ENCODE peak calls at places on chromosome 10, in nine cellular contexts. P, Z, X, L, U, Q, K, H and O are unnamed samples. For H3K4me1, the result is how much of the 10 kb centered on the place peaks cover.

GRCh38 chr10:24427678-24428409 is 218.9 kb downstream of the KIAA1217 start:
- DNase-seq in P (no peak), Z (no peak), X (no peak), L (peak), U (no peak), Q (no peak), K (no peak), H (no peak), O (no peak)

GRCh38 chr10:8913720-8914119 is 859.2 kb downstream of the GATA3 start:
- DNase-seq in P (no peak), Z (no peak), X (no peak), L (no peak), U (no peak), Q (peak), K (no peak), H (no peak), O (no peak)

GRCh38 chr10:44033008-44033407 is 351.9 kb downstream of the CXCL12 start:
- DNase-seq in P (no peak), Z (no peak), X (no peak), L (no peak), U (no peak), Q (no peak), K (no peak), H (no peak), O (no peak)

GRCh38 chr10:132687893-132688579 is 97.9 kb downstream of the NKX6-2 start:
- DNase-seq in P (peak), Z (peak), X (no peak), L (no peak), U (peak), Q (no peak), K (no peak), H (no peak), O (no peak)

GRCh38 chr10:14652816-14653215 is 121.9 kb downstream of the FAM107B start:
- DNase-seq in P (no peak), Z (no peak), X (no peak), L (no peak), U (no peak), Q (no peak), K (no peak), H (no peak), O (no peak)

GRCh38 chr10:8510471-8510870 is 456.0 kb downstream of the GATA3 start:
- DNase-seq in P (no peak), Z (no peak), X (no peak), L (no peak), U (no peak), Q (no peak), K (peak), H (no peak), O (no peak)

GRCh38 chr10:73857446-73857845 is 16.9 kb downstream of the CAMK2G start:
- DNase-seq in P (no peak), Z (no peak), X (no peak), L (no peak), U (no peak), Q (no peak), K (no peak), H (no peak), O (no peak)

GRCh38 chr10:86312701-86313270 is 53.8 kb downstream of the GRID1 start:
- DNase-seq in P (no peak), Z (no peak), X (no peak), L (no peak), U (peak), Q (no peak), K (peak), H (no peak), O (no peak)

GRCh38 chr10:77566914-77567566 is 70.6 kb downstream of the KCNMA1 start:
- DNase-seq in P (peak), Z (no peak), X (no peak), L (no peak), U (peak), Q (no peak), K (no peak), H (no peak), O (no peak)

GRCh38 chr10:22850541-22850940 is 77.3 kb upstream of the ARMC3 start:
- DNase-seq in P (no peak), Z (no peak), X (no peak), L (no peak), U (no peak), Q (no peak), K (no peak), H (no peak), O (no peak)

GRCh38 chr10:522350-522749 is 167.1 kb downstream of the DIP2C start:
- DNase-seq in P (no peak), Z (no peak), X (no peak), L (no peak), U (peak), Q (no peak), K (no peak), H (no peak), O (no peak)

GRCh38 chr10:66746246-66746645 is 179.6 kb upstream of the LRRTM3 start:
- DNase-seq in P (no peak), Z (no peak), X (no peak), L (no peak), U (no peak), Q (no peak), K (no peak), H (no peak), O (no peak)

GRCh38 chr10:45308707-45309106 is 6.7 kb downstream of the OR13A1 start:
- DNase-seq in P (no peak), Z (no peak), X (no peak), L (no peak), U (no peak), Q (peak), K (peak), H (no peak), O (peak)

GRCh38 chr10:24456319-24456718 is 247.4 kb downstream of the KIAA1217 start:
- DNase-seq in P (no peak), Z (no peak), X (no peak), L (no peak), U (no peak), Q (peak), K (no peak), H (no peak), O (no peak)

GRCh38 chr10:95818663-95819062 is 62.7 kb downstream of the ENTPD1 start:
- DNase-seq in P (no peak), Z (no peak), X (peak), L (no peak), U (no peak), Q (no peak), K (no peak), H (no peak), O (no peak)

GRCh38 chr10:103838095-103838395 is 17.3 kb downstream of the SH3PXD2A start:
- DNase-seq in P (no peak), Z (no peak), X (no peak), L (no peak), U (no peak), Q (no peak), K (no peak), H (no peak), O (no peak)
- H3K4me1 ChIP-seq in P (half or more), Z (under half), X (half or more), L (under half), U (half or more), Q (half or more), K (under half), H (half or more), O (under half)

GRCh38 chr10:5468262-5469106 is 30.9 kb downstream of the CALML5 start:
- DNase-seq in P (no peak), Z (no peak), X (no peak), L (no peak), U (no peak), Q (no peak), K (no peak), H (no peak), O (no peak)
- H3K4me1 ChIP-seq in P (under half), Z (under half), X (under half), L (under half), U (under half), Q (under half), K (under half), H (under half), O (under half)

DNA sequence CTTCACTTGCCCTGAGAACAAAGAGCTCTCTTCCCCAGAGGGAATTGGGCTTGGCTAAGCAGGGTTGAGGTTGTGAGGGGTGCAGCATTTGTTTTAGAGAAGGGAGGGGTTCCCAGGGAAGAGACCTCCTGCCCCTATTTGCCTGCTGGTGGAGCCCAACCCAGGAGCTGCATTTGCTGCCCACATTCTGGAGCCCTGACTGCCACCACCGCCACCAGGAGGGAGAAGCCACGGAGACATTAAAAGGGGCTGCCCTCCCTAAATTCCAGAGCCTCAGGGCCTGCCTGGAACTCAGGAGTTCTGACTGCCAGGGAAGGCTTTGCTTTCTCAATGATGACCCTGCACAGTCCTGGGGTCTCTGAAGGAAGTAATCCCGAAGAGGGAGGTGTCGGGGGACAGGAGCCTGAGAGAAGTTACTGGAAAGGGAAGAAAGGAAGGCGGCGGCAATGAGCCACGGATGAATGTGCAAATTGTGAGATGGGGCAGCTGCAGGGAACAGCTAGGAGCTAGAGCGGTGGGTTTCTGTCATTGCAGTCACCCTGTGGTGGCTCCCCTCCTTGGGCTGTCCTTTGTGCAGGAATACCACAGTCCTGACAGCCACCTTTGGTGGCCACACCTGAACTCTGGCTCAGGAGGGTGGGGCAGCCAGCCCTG is 51.3 kb downstream of the NEURL1 start:
- DNase-seq in P (no peak), Z (peak), X (no peak), L (no peak), U (peak), Q (no peak), K (no peak), H (no peak), O (no peak)
- H3K4me1 ChIP-seq in P (under half), Z (under half), X (under half), L (under half), U (under half), Q (under half), K (under half), H (under half), O (under half)

GRCh38 chr10:84263716-84264115 is 18.9 kb downstream of the RGR start:
- DNase-seq in P (no peak), Z (no peak), X (no peak), L (no peak), U (no peak), Q (no peak), K (no peak), H (no peak), O (no peak)

GRCh38 chr10:84262190-84262956 is 17.5 kb downstream of the RGR start:
- DNase-seq in P (no peak), Z (no peak), X (no peak), L (no peak), U (no peak), Q (no peak), K (no peak), H (no peak), O (no peak)

GRCh38 chr10:84264611-84265141 is 19.8 kb downstream of the RGR start:
- DNase-seq in P (peak), Z (peak), X (peak), L (peak), U (peak), Q (peak), K (peak), H (peak), O (peak)

GRCh38 chr10:84267503-84268126 is 22.8 kb downstream of the RGR start:
- DNase-seq in P (no peak), Z (peak), X (peak), L (peak), U (no peak), Q (peak), K (peak), H (no peak), O (peak)

DNA sequence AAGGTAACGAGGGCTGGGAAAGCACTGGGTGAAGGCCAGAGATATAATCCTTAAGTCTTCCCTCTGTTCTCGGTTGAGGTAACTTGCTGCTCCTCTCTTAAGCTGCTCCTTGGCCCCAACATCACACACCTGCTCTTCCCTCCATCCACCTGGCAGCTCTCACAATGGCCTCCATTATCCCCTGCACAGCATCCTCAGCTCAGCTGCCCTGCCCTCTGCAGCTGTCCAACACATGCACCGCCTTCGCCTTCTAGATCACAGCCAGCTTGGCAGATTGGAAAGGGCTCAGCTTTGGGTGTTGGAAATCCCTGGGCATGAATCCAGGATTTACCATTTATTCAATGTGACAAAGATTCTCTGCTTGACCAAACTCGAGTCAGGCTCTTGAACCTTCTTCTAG is 20.5 kb downstream of the RGR start:
- DNase-seq in P (no peak), Z (no peak), X (no peak), L (no peak), U (no peak), Q (no peak), K (no peak), H (no peak), O (no peak)
- H3K4me1 ChIP-seq in P (under half), Z (under half), X (under half), L (under half), U (under half), Q (under half), K (under half), H (under half), O (under half)

GRCh38 chr10:69477968-69478597 is 26.8 kb downstream of the TSPAN15 start:
- DNase-seq in P (no peak), Z (no peak), X (no peak), L (no peak), U (no peak), Q (no peak), K (no peak), H (no peak), O (no peak)
- H3K4me1 ChIP-seq in P (half or more), Z (under half), X (under half), L (half or more), U (half or more), Q (under half), K (under half), H (half or more), O (under half)

GRCh38 chr10:11181996-11182395 is 164.3 kb downstream of the CELF2 start:
- DNase-seq in P (peak), Z (no peak), X (no peak), L (no peak), U (peak), Q (no peak), K (no peak), H (peak), O (peak)
- H3K4me1 ChIP-seq in P (under half), Z (under half), X (under half), L (under half), U (under half), Q (under half), K (under half), H (half or more), O (under half)

DNA sequence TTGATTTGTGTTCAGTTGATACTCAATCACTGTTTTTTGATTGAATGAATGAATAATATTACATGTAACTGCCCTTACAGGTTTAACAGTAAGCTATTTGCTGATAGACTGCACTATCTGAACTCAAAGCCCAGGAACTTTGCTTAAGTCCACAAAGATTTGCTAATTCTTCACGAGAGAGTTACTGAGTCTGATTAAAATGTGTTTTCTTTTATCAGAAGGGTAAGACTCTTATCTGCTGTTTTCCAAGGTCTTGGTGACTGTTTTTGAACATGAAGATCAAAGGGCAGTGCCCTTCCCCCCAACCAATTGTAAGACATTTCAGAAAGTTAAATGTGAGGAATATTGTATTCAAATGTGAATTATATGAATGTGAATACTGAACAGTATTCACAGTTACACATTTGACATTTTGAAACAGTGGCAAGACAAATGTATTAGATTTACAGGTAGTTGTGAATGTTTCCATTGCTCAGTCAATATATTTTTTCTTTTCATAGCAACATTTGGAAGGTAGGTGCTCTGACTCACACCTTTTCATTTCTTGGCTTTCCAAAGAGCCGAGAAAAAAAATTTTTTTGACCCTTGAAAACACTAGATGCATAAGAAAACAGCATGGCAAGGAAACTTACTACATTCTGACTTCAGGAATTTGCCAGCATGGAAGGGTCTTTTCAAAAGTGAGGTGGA is 62.7 kb downstream of the DKK1 start:
- DNase-seq in P (no peak), Z (no peak), X (peak), L (no peak), U (no peak), Q (no peak), K (no peak), H (no peak), O (no peak)
- H3K4me1 ChIP-seq in P (under half), Z (under half), X (half or more), L (under half), U (under half), Q (under half), K (under half), H (under half), O (under half)

GRCh38 chr10:114526112-114526496 is 121.8 kb upstream of the AFAP1L2 start:
- DNase-seq in P (no peak), Z (no peak), X (no peak), L (no peak), U (no peak), Q (no peak), K (no peak), H (no peak), O (no peak)

GRCh38 chr10:114526497-114527238 is 122.4 kb upstream of the AFAP1L2 start:
- DNase-seq in P (peak), Z (peak), X (peak), L (peak), U (peak), Q (peak), K (peak), H (peak), O (peak)

GRCh38 chr10:114525368-114525949 is 121.2 kb upstream of the AFAP1L2 start:
- DNase-seq in P (no peak), Z (no peak), X (no peak), L (no peak), U (no peak), Q (no peak), K (no peak), H (no peak), O (no peak)

GRCh38 chr10:114521250-114521649 is 116.9 kb upstream of the AFAP1L2 start:
- DNase-seq in P (no peak), Z (no peak), X (no peak), L (no peak), U (no peak), Q (no peak), K (no peak), H (no peak), O (no peak)

GRCh38 chr10:114523876-114524275 is 119.6 kb upstream of the AFAP1L2 start:
- DNase-seq in P (no peak), Z (no peak), X (no peak), L (no peak), U (no peak), Q (no peak), K (no peak), H (no peak), O (no peak)
- H3K4me1 ChIP-seq in P (under half), Z (under half), X (half or more), L (under half), U (under half), Q (half or more), K (under half), H (half or more), O (under half)

GRCh38 chr10:100763043-100763747 is 17.8 kb downstream of the PAX2 start:
- DNase-seq in P (no peak), Z (no peak), X (no peak), L (no peak), U (no peak), Q (no peak), K (no peak), H (no peak), O (no peak)
- H3K4me1 ChIP-seq in P (under half), Z (under half), X (under half), L (under half), U (under half), Q (under half), K (under half), H (under half), O (under half)